ENCODE peak calls at places on chromosomes 4 and X, in five cellular contexts. Z is HepG2; O is activated CD8-positive, alpha-beta memory T cell treated with anti-CD3 and anti-CD28 coated beads, Interleukin-2, amount 10 ng/mL, durations not matched to agents 7 days and 5 days; A is natural killer cell; K is Panc1. U is an unnamed sample.

GRCh38 chr4:172826346-172826745 is 342.3 kb upstream of the GALNT7 start:
- ATAC-seq in O (no peak), A (no peak), Z (no peak), K (no peak), U (no peak)

GRCh38 chr4:130738233-130738632 is 1642.3 kb downstream of the C4orf33 start:
- ATAC-seq in O (no peak), A (no peak), K (no peak), Z (no peak), U (no peak)

GRCh38 chr4:91256751-91257150 is 1047.0 kb upstream of the GRID2 start:
- ATAC-seq in O (no peak), A (no peak), K (no peak), Z (no peak), U (no peak)

GRCh38 chrX:2689773-2690666 is 1.1 kb upstream of the CD99 start:
- ATAC-seq in Z (peak), K (no peak), A (no peak), O (no peak), U (no peak)

GRCh38 chr4:55087016-55087929 is 38.1 kb downstream of the KDR start:
- ATAC-seq in A (no peak), K (no peak), O (no peak), Z (no peak), U (no peak)

GRCh38 chr4:7323872-7324650 is 110.7 kb downstream of the PSAPL1 start:
- ATAC-seq in K (peak), O (peak), A (peak), Z (peak), U (no peak)

GRCh38 chr4:122500852-122501501 is 44.5 kb upstream of the IL2 start:
- ATAC-seq in O (no peak), A (no peak), Z (no peak), K (no peak), U (no peak)

GRCh38 chr4:54526560-54526959 is 131.2 kb upstream of the KIT start:
- ATAC-seq in Z (no peak), O (no peak), K (no peak), A (no peak), U (no peak)

GRCh38 chr4:2925931-2926860 is 37.0 kb downstream of the NOP14 start:
- ATAC-seq in A (no peak), O (no peak), K (no peak), Z (no peak), U (no peak)

GRCh38 chr4:151110236-151110635 is 10.8 kb downstream of the RPS3A start:
- ATAC-seq in O (no peak), A (no peak), Z (no peak), K (no peak), U (no peak)

GRCh38 chr4:94701606-94702300 is 56.0 kb upstream of the BMPR1B start:
- ATAC-seq in Z (no peak), K (no peak), A (no peak), O (no peak), U (no peak)

GRCh38 chrX:11100281-11101035 is 10.7 kb upstream of the HCCS start:
- ATAC-seq in A (no peak), Z (peak), O (no peak), K (peak), U (no peak)

GRCh38 chrX:131262200-131262599 is 26.9 kb downstream of the IGSF1 start:
- ATAC-seq in O (no peak), A (no peak), K (no peak), Z (no peak), U (no peak)

GRCh38 chr4:104421576-104421975 is 73.1 kb downstream of the CXXC4 start:
- ATAC-seq in A (no peak), O (no peak), Z (peak), K (no peak), U (no peak)

GRCh38 chrX:72169008-72169728 is 12.4 kb upstream of the PIN4 start:
- ATAC-seq in A (peak), K (no peak), O (peak), Z (no peak), U (peak)

GRCh38 chr4:23957465-23957864 is 67.6 kb upstream of the PPARGC1A start:
- ATAC-seq in Z (peak), A (no peak), K (no peak), O (no peak), U (no peak)

GRCh38 chr4:63036159-63036866 is 1372.9 kb downstream of the TECRL start:
- ATAC-seq in Z (no peak), K (no peak), O (no peak), A (no peak), U (no peak)

GRCh38 chr4:40212674-40213504 is 16.1 kb downstream of the RHOH start:
- ATAC-seq in A (no peak), K (no peak), O (peak), Z (no peak), U (no peak)

GRCh38 chr4:70994387-70995099 is 1.1 kb downstream of the DCK start:
- ATAC-seq in K (no peak), A (no peak), Z (no peak), O (no peak), U (no peak)

GRCh38 chrX:41703574-41704029 is 14.8 kb downstream of the GPR34 start:
- ATAC-seq in O (no peak), A (no peak), Z (no peak), K (no peak), U (peak)